ENCODE peak calls at places on chromosomes 16 and 17, in six cellular contexts. One of them, this sample, is unnamed. For H3K36me3, the result is how much of the 10 kb centered on the place peaks cover.

GRCh38 chr16:67339453-67339852 is 12.8 kb downstream of the LRRC36 start:
- DNase-seq in endothelial cell of umbilical vein: peak
- DNase-seq in brain microvascular endothelial cell: no peak
- DNase-seq in left ventricle myocardium inferior: no peak
- DNase-seq in pancreas: no peak
- DNase-seq in ovary: no peak
- DNase-seq in this sample: no peak

GRCh38 chr17:64133546-64134215 is 3.7 kb upstream of the ERN1 start:
- DNase-seq in endothelial cell of umbilical vein: peak
- DNase-seq in brain microvascular endothelial cell: peak
- DNase-seq in left ventricle myocardium inferior: no peak
- DNase-seq in pancreas: no peak
- DNase-seq in ovary: no peak
- DNase-seq in this sample: no peak

GRCh38 chr16:48206594-48207242 is 37.4 kb upstream of the LONP2 start:
- DNase-seq in endothelial cell of umbilical vein: no peak
- DNase-seq in brain microvascular endothelial cell: no peak
- DNase-seq in left ventricle myocardium inferior: no peak
- DNase-seq in pancreas: no peak
- DNase-seq in ovary: no peak
- DNase-seq in this sample: no peak

GRCh38 chr17:48054238-48055185 is 6.4 kb downstream of the NFE2L1 start:
- DNase-seq in endothelial cell of umbilical vein: no peak
- DNase-seq in brain microvascular endothelial cell: no peak
- DNase-seq in left ventricle myocardium inferior: peak
- DNase-seq in pancreas: peak
- DNase-seq in ovary: peak
- DNase-seq in this sample: peak

GRCh38 chr17:51676691-51677487 is 416.5 kb downstream of the UTP18 start:
- DNase-seq in endothelial cell of umbilical vein: no peak
- DNase-seq in brain microvascular endothelial cell: no peak
- DNase-seq in left ventricle myocardium inferior: no peak
- DNase-seq in pancreas: no peak
- DNase-seq in ovary: no peak
- DNase-seq in this sample: no peak

GRCh38 chr17:66149562-66149961 is 42.4 kb downstream of the CEP112 start:
- DNase-seq in endothelial cell of umbilical vein: no peak
- DNase-seq in brain microvascular endothelial cell: no peak
- DNase-seq in left ventricle myocardium inferior: no peak
- DNase-seq in pancreas: no peak
- DNase-seq in ovary: no peak
- DNase-seq in this sample: no peak

GRCh38 chr16:25868966-25869365 is 177.2 kb downstream of the HS3ST4 start:
- DNase-seq in endothelial cell of umbilical vein: no peak
- DNase-seq in brain microvascular endothelial cell: no peak
- DNase-seq in left ventricle myocardium inferior: no peak
- DNase-seq in pancreas: no peak
- DNase-seq in ovary: no peak
- DNase-seq in this sample: no peak

GRCh38 chr16:29972500-29972899 is 1.2 kb upstream of the TAOK2 start:
- DNase-seq in endothelial cell of umbilical vein: no peak
- DNase-seq in brain microvascular endothelial cell: no peak
- DNase-seq in left ventricle myocardium inferior: no peak
- DNase-seq in pancreas: no peak
- DNase-seq in ovary: no peak
- DNase-seq in this sample: no peak

GRCh38 chr17:27991594-27991993 is 50.9 kb upstream of the NLK start:
- DNase-seq in endothelial cell of umbilical vein: peak
- DNase-seq in brain microvascular endothelial cell: no peak
- DNase-seq in left ventricle myocardium inferior: no peak
- DNase-seq in pancreas: no peak
- DNase-seq in ovary: no peak
- DNase-seq in this sample: no peak

GRCh38 chr16:89034573-89034961 is 57.6 kb upstream of the CBFA2T3 start:
- DNase-seq in endothelial cell of umbilical vein: no peak
- DNase-seq in brain microvascular endothelial cell: no peak
- DNase-seq in left ventricle myocardium inferior: no peak
- DNase-seq in pancreas: peak
- DNase-seq in ovary: no peak
- DNase-seq in this sample: no peak

GRCh38 chr17:19387921-19388521 is 1.0 kb upstream of the MFAP4 start:
- DNase-seq in endothelial cell of umbilical vein: no peak
- DNase-seq in brain microvascular endothelial cell: no peak
- DNase-seq in left ventricle myocardium inferior: no peak
- DNase-seq in pancreas: no peak
- DNase-seq in ovary: no peak
- DNase-seq in this sample: no peak

GRCh38 chr16:82801361-82801760 is 174.6 kb downstream of the CDH13 start:
- DNase-seq in endothelial cell of umbilical vein: peak
- DNase-seq in brain microvascular endothelial cell: peak
- DNase-seq in left ventricle myocardium inferior: no peak
- DNase-seq in pancreas: no peak
- DNase-seq in ovary: no peak
- DNase-seq in this sample: no peak

GRCh38 chr17:81859906-81860755 is at the start of gene P4HB:
- DNase-seq in endothelial cell of umbilical vein: peak
- DNase-seq in brain microvascular endothelial cell: no peak
- DNase-seq in left ventricle myocardium inferior: no peak
- DNase-seq in pancreas: peak
- DNase-seq in ovary: no peak
- DNase-seq in this sample: no peak

GRCh38 chr16:61182416-61182815 is 853.8 kb downstream of the CDH8 start:
- DNase-seq in endothelial cell of umbilical vein: no peak
- DNase-seq in brain microvascular endothelial cell: no peak
- DNase-seq in left ventricle myocardium inferior: no peak
- DNase-seq in pancreas: no peak
- DNase-seq in ovary: no peak
- DNase-seq in this sample: no peak

GRCh38 chr16:29899516-29900101 is at the start of gene SEZ6L2:
- DNase-seq in endothelial cell of umbilical vein: peak
- DNase-seq in brain microvascular endothelial cell: peak
- DNase-seq in left ventricle myocardium inferior: peak
- DNase-seq in pancreas: peak
- DNase-seq in ovary: no peak
- DNase-seq in this sample: peak

GRCh38 chr17:32912218-32912897 is 15.6 kb upstream of the TMEM98 start:
- DNase-seq in endothelial cell of umbilical vein: peak
- DNase-seq in brain microvascular endothelial cell: peak
- DNase-seq in left ventricle myocardium inferior: peak
- DNase-seq in pancreas: peak
- DNase-seq in ovary: peak
- DNase-seq in this sample: peak

GRCh38 chr16:10752843-10753523 is 9.3 kb downstream of the NUBP1 start:
- DNase-seq in endothelial cell of umbilical vein: no peak
- DNase-seq in brain microvascular endothelial cell: no peak
- DNase-seq in left ventricle myocardium inferior: peak
- DNase-seq in pancreas: no peak
- DNase-seq in ovary: peak
- DNase-seq in this sample: peak

GRCh38 chr17:35708951-35709350 is 22.5 kb upstream of the RASL10B start:
- DNase-seq in endothelial cell of umbilical vein: no peak
- DNase-seq in brain microvascular endothelial cell: no peak
- DNase-seq in left ventricle myocardium inferior: no peak
- DNase-seq in pancreas: no peak
- DNase-seq in ovary: no peak
- DNase-seq in this sample: no peak

GRCh38 chr16:58307583-58308312 is 12.9 kb upstream of the PRSS54 start:
- DNase-seq in endothelial cell of umbilical vein: no peak
- DNase-seq in brain microvascular endothelial cell: no peak
- DNase-seq in left ventricle myocardium inferior: no peak
- DNase-seq in pancreas: no peak
- DNase-seq in ovary: no peak
- DNase-seq in this sample: no peak

GRCh38 chr16:88638323-88639230 is at the start of gene IL17C:
- DNase-seq in endothelial cell of umbilical vein: no peak
- DNase-seq in brain microvascular endothelial cell: no peak
- DNase-seq in left ventricle myocardium inferior: no peak
- DNase-seq in pancreas: peak
- DNase-seq in ovary: no peak
- DNase-seq in this sample: no peak

GRCh38 chr17:32849879-32850278 is 27.0 kb downstream of the MYO1D start:
- DNase-seq in endothelial cell of umbilical vein: no peak
- DNase-seq in brain microvascular endothelial cell: no peak
- DNase-seq in left ventricle myocardium inferior: no peak
- DNase-seq in pancreas: no peak
- DNase-seq in ovary: no peak
- DNase-seq in this sample: no peak

GRCh38 chr16:31128711-31129567 is 6.6 kb downstream of the PRSS8 start:
- DNase-seq in endothelial cell of umbilical vein: no peak
- DNase-seq in brain microvascular endothelial cell: no peak
- DNase-seq in left ventricle myocardium inferior: peak
- DNase-seq in pancreas: peak
- DNase-seq in ovary: no peak
- DNase-seq in this sample: no peak

DNA sequence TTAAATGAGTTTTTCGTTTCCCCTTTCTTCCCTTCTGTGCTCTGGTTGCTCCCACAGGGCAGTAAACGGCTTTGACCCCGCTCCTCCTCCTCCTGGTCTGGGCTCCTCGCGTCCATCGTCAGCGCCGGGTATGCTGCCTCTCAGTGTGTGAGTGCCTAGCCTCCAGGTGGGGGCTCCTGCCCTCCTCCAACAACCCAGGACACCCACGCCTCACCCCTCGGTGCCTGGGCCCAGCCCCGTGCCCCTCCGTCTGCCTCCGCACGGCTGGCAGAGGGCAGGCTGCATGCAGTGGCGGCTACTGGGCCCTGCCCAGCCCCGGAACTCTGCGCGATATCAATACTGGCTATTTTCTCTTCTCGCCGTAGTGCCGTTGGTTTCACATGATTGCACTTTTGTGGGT is 31.2 kb downstream of the NDEL1 start:
- DNase-seq in endothelial cell of umbilical vein: no peak
- DNase-seq in brain microvascular endothelial cell: no peak
- DNase-seq in left ventricle myocardium inferior: no peak
- DNase-seq in pancreas: no peak
- DNase-seq in ovary: no peak
- DNase-seq in this sample: no peak
- H3K36me3 ChIP-seq in endothelial cell of umbilical vein: under half
- H3K36me3 ChIP-seq in brain microvascular endothelial cell: half or more
- H3K36me3 ChIP-seq in left ventricle myocardium inferior: under half
- H3K36me3 ChIP-seq in pancreas: under half
- H3K36me3 ChIP-seq in ovary: under half
- H3K36me3 ChIP-seq in this sample: half or more

GRCh38 chr17:57832299-57832698 is 17.5 kb downstream of the MRPS23 start:
- DNase-seq in endothelial cell of umbilical vein: no peak
- DNase-seq in brain microvascular endothelial cell: no peak
- DNase-seq in left ventricle myocardium inferior: no peak
- DNase-seq in pancreas: no peak
- DNase-seq in ovary: no peak
- DNase-seq in this sample: no peak

GRCh38 chr17:57833597-57833939 is 16.3 kb downstream of the MRPS23 start:
- DNase-seq in endothelial cell of umbilical vein: no peak
- DNase-seq in brain microvascular endothelial cell: no peak
- DNase-seq in left ventricle myocardium inferior: no peak
- DNase-seq in pancreas: no peak
- DNase-seq in ovary: no peak
- DNase-seq in this sample: no peak

GRCh38 chr17:57830880-57831279 is 19.0 kb downstream of the MRPS23 start:
- DNase-seq in endothelial cell of umbilical vein: no peak
- DNase-seq in brain microvascular endothelial cell: no peak
- DNase-seq in left ventricle myocardium inferior: no peak
- DNase-seq in pancreas: no peak
- DNase-seq in ovary: no peak
- DNase-seq in this sample: no peak

GRCh38 chr17:57834146-57834741 is 15.6 kb downstream of the MRPS23 start:
- DNase-seq in endothelial cell of umbilical vein: no peak
- DNase-seq in brain microvascular endothelial cell: no peak
- DNase-seq in left ventricle myocardium inferior: peak
- DNase-seq in pancreas: no peak
- DNase-seq in ovary: no peak
- DNase-seq in this sample: peak

GRCh38 chr17:57832711-57833596 is 16.9 kb downstream of the MRPS23 start:
- DNase-seq in endothelial cell of umbilical vein: peak
- DNase-seq in brain microvascular endothelial cell: peak
- DNase-seq in left ventricle myocardium inferior: peak
- DNase-seq in pancreas: no peak
- DNase-seq in ovary: peak
- DNase-seq in this sample: peak
- H3K27ac ChIP-seq in endothelial cell of umbilical vein: no peak
- H3K27ac ChIP-seq in brain microvascular endothelial cell: no peak
- H3K27ac ChIP-seq in left ventricle myocardium inferior: peak
- H3K27ac ChIP-seq in pancreas: no peak
- H3K27ac ChIP-seq in ovary: no peak
- H3K27ac ChIP-seq in this sample: peak

DNA sequence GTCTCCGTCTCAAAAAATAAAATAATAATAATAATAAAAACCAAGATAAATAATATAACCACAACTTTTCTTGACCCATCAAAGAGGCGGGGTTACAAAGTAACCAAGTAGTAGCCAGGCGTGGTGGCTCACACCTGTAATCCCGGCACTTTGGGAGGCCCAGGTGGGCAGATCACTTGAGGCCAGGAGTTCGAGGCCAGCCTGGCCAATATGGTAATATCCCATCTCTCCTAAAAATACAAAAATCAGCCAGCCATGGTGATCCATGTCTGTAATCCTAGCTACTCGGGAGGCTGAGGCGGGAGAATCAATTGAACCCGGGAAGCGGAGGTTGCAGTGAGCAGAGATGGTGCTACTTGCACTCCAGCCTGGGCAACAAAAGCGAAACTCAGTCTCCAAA is 45.3 kb downstream of the ADCY9 start:
- DNase-seq in endothelial cell of umbilical vein: no peak
- DNase-seq in brain microvascular endothelial cell: no peak
- DNase-seq in left ventricle myocardium inferior: no peak
- DNase-seq in pancreas: no peak
- DNase-seq in ovary: no peak
- DNase-seq in this sample: no peak
- H3K36me3 ChIP-seq in endothelial cell of umbilical vein: under half
- H3K36me3 ChIP-seq in brain microvascular endothelial cell: under half
- H3K36me3 ChIP-seq in left ventricle myocardium inferior: under half
- H3K36me3 ChIP-seq in pancreas: under half
- H3K36me3 ChIP-seq in ovary: under half
- H3K36me3 ChIP-seq in this sample: under half

GRCh38 chr17:58279016-58279671 is 1.6 kb downstream of the MPO start:
- DNase-seq in endothelial cell of umbilical vein: no peak
- DNase-seq in brain microvascular endothelial cell: peak
- DNase-seq in left ventricle myocardium inferior: peak
- DNase-seq in pancreas: no peak
- DNase-seq in ovary: no peak
- DNase-seq in this sample: peak
- H3K27ac ChIP-seq in endothelial cell of umbilical vein: no peak
- H3K27ac ChIP-seq in brain microvascular endothelial cell: no peak
- H3K27ac ChIP-seq in left ventricle myocardium inferior: peak
- H3K27ac ChIP-seq in pancreas: no peak
- H3K27ac ChIP-seq in ovary: no peak
- H3K27ac ChIP-seq in this sample: no peak

This sample was measured in heart left ventricle.